ENCODE peak calls at places on chromosomes 13 and 19, in nine cellular contexts. D, Q, H, X, B, M, K, J and L are unnamed samples.

GRCh38 chr13:109593230-109593629 is 193.2 kb downstream of the IRS2 start:
- DNase-seq in H (no peak), Q (no peak), M (no peak), D (no peak), X (no peak), J (no peak), B (no peak), K (no peak), L (no peak)

GRCh38 chr13:40245567-40245966 is 420.9 kb downstream of the FOXO1 start:
- DNase-seq in D (no peak), B (no peak), Q (no peak), M (no peak), J (no peak), X (no peak), K (no peak), H (no peak), L (no peak)

GRCh38 chr19:18364826-18365528 is 21.0 kb upstream of the GDF15 start:
- DNase-seq in J (peak; percentile 97), Q (peak; percentile 92), K (peak; percentile 81), B (peak; percentile 85), D (peak; percentile 84), X (no peak), H (no peak), M (peak; percentile 90), L (no peak)

GRCh38 chr13:49374585-49375290 is 69.1 kb downstream of the CAB39L start:
- DNase-seq in D (no peak), M (no peak), H (no peak), X (no peak), Q (no peak), J (peak; percentile 73), K (no peak), B (no peak), L (no peak)

GRCh38 chr13:37026778-37027177 is 26.2 kb downstream of the EXOSC8 start:
- DNase-seq in K (no peak), X (no peak), M (no peak), Q (no peak), J (no peak), D (no peak), H (no peak), B (no peak), L (no peak)

GRCh38 chr19:45496349-45496953 is 396 bp downstream of the RTN2 start:
- DNase-seq in Q (no peak), H (peak; percentile 90), D (no peak), X (no peak), M (no peak), B (peak; percentile 64), J (peak; percentile 91), K (no peak), L (no peak)

GRCh38 chr19:4896372-4896771 is 6.3 kb downstream of the ARRDC5 start:
- DNase-seq in J (no peak), H (no peak), X (no peak), D (no peak), K (no peak), Q (peak; percentile 46), M (no peak), B (no peak), L (no peak)

GRCh38 chr19:43778651-43779050 is 2.1 kb downstream of the KCNN4 start:
- DNase-seq in D (no peak), K (no peak), X (no peak), M (no peak), B (no peak), Q (no peak), J (peak; percentile 75), H (no peak), L (no peak)

GRCh38 chr13:26760835-26761582 is 423 bp upstream of the GPR12 start:
- DNase-seq in M (no peak), K (no peak), Q (no peak), X (no peak), B (no peak), J (no peak), D (no peak), H (peak; percentile 45), L (no peak)

GRCh38 chr13:44271031-44271433 is 102.6 kb upstream of the SERP2 start:
- DNase-seq in J (peak; percentile 57), X (no peak), Q (no peak), M (no peak), B (no peak), K (no peak), H (no peak), D (no peak), L (peak; percentile 68)

GRCh38 chr19:3821857-3822364 is 35.7 kb upstream of the MATK start:
- DNase-seq in K (peak; percentile 69), J (peak; percentile 96), H (peak; percentile 81), X (peak; percentile 77), B (peak; percentile 55), D (peak; percentile 74), Q (peak; percentile 82), M (peak; percentile 70), L (no peak)

GRCh38 chr19:41307090-41307875 is 2.7 kb upstream of the CCDC97 start:
- DNase-seq in M (no peak), Q (no peak), B (no peak), X (no peak), D (no peak), K (no peak), J (no peak), H (no peak), L (no peak)

GRCh38 chr13:39322836-39323585 is 280.0 kb downstream of the LHFPL6 start:
- DNase-seq in B (no peak), D (no peak), H (peak; percentile 14), X (no peak), K (no peak), Q (no peak), M (no peak), J (no peak), L (no peak)

GRCh38 chr13:49546559-49546958 is 38.8 kb downstream of the RCBTB1 start:
- DNase-seq in M (no peak), B (no peak), K (no peak), H (no peak), X (no peak), J (no peak), D (no peak), Q (no peak), L (no peak)

GRCh38 chr19:48720613-48721296 is 1.2 kb upstream of the MAMSTR start:
- DNase-seq in K (peak; percentile 98), B (peak; percentile 98), D (peak; percentile 99), X (peak; percentile 77), M (peak; percentile 100), H (peak; percentile 100), J (peak; percentile 100), Q (peak; percentile 97), L (peak; percentile 100)

GRCh38 chr19:48719263-48720171 is at the start of gene MAMSTR:
- DNase-seq in B (peak; percentile 50), J (peak; percentile 76), D (no peak), K (no peak), H (no peak), Q (no peak), X (no peak), M (no peak), L (peak; percentile 37)

GRCh38 chr19:48718711-48719231 is 754 bp downstream of the MAMSTR start:
- DNase-seq in Q (no peak), D (no peak), X (no peak), K (no peak), J (peak; percentile 68), H (no peak), B (peak; percentile 49), M (no peak), L (peak; percentile 33)

GRCh38 chr19:48722196-48722708 is 2.7 kb upstream of the MAMSTR start:
- DNase-seq in J (peak; percentile 31), K (no peak), M (no peak), H (no peak), X (no peak), D (no peak), B (no peak), Q (no peak), L (no peak)

GRCh38 chr19:48720251-48720612 is 707 bp upstream of the MAMSTR start:
- DNase-seq in X (no peak), Q (no peak), J (no peak), M (no peak), D (no peak), K (no peak), H (no peak), B (no peak), L (peak; percentile 63)
- H3K4me3 ChIP-seq in X (peak overlapping the region; percentile 71), Q (peak overlapping the region; percentile 60), J (peak overlapping the region; percentile 75), M (peak overlapping the region; percentile 48), D (peak overlapping the region; percentile 57), K (peak overlapping the region; percentile 52), H (peak overlapping the region; percentile 62), B (peak overlapping the region; percentile 52), L (peak overlapping the region; percentile 68)

DNA sequence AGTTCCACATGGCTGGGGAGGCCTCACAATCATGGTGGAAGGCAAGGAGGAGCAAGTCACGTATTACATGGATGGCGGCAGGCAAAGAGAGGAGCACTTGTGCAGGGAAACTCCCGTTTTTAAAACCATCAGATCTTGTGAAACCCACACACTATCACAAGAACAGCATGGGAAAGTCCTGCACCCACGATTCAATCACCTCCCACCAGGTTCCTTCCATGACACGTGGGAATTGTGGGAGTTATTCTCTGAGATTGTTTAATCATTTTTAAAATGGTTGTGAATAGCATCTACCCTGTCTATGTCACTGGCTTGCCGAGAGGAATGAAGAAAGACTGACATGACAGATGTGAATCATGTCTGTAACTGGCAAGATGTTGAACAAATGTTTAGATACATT is 301.7 kb downstream of the HS6ST3 start:
- DNase-seq in K (no peak), B (no peak), Q (no peak), D (no peak), J (no peak), H (no peak), M (no peak), X (no peak), L (no peak)
- H3K9me3 ChIP-seq in K (no peaks in the 10 kb centered on the region), B (no peaks in the 10 kb centered on the region), Q (no peaks in the 10 kb centered on the region), D (no peaks in the 10 kb centered on the region), J (no peaks in the 10 kb centered on the region), H (no peaks in the 10 kb centered on the region), M (no peaks in the 10 kb centered on the region), X (no peaks in the 10 kb centered on the region), L (no peaks in the 10 kb centered on the region)

GRCh38 chr13:104936304-104936703 is 1599.2 kb downstream of the EFNB2 start:
- DNase-seq in X (no peak), J (no peak), K (no peak), D (no peak), H (no peak), B (no peak), Q (no peak), M (no peak), L (no peak)

GRCh38 chr13:104943331-104943730 is 1592.1 kb downstream of the EFNB2 start:
- DNase-seq in H (no peak), D (no peak), X (no peak), B (no peak), Q (no peak), M (no peak), J (no peak), K (no peak), L (no peak)

DNA sequence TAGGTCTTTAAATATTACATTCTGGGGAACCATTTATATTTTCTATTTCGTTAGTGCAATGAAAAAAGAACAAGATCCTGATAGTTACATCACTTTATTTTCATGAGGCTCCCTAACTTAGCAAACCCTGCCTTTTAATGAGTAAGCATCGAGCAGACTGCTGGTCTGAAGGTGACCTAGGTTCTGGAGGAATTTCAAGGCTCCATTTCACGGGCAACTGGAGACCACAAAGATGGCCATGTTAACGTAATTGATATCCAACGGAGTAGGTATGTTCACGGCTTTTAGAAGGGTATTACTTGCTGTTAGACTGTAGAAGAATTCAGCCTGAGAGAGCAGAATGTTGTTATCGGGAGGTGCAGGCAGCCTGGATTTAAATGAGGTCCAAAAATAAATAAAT is 1597.6 kb downstream of the EFNB2 start:
- DNase-seq in H (no peak), K (no peak), D (no peak), J (no peak), Q (no peak), B (no peak), X (no peak), M (no peak), L (no peak)
- H3K4me3 ChIP-seq in H (no peak overlapping the region), K (no peak overlapping the region), D (no peak overlapping the region), J (no peak overlapping the region), Q (no peak overlapping the region), B (no peak overlapping the region), X (no peak overlapping the region), M (no peak overlapping the region), L (no peak overlapping the region)

GRCh38 chr19:37565370-37565669 is 29.3 kb downstream of the ZNF571 start:
- DNase-seq in X (no peak), H (no peak), B (no peak), M (no peak), J (no peak), D (no peak), Q (no peak), K (no peak), L (no peak)
- H3K9me3 ChIP-seq in X (peaks cover 81% of the 10 kb centered on the region), H (peaks cover 74% of the 10 kb centered on the region), B (no peaks in the 10 kb centered on the region), M (no peaks in the 10 kb centered on the region), J (peaks cover 59% of the 10 kb centered on the region), D (peaks cover 23% of the 10 kb centered on the region), Q (peaks cover 89% of the 10 kb centered on the region), K (no peaks in the 10 kb centered on the region), L (peaks cover 98% of the 10 kb centered on the region)